ENCODE peak calls at places on chromosome 10, in four cellular contexts. N is EH; X is T-helper 22 cell; C is stimulated activated CD4-positive, alpha-beta T cell treated with anti-CD3 and anti-CD28 coated beads, Interleukin-12 subunit alpha, Interleukin-12 subunit beta, amount 100 ng/mL, for 48 hours. U is an unnamed sample.

GRCh38 chr10:74145133-74145532 is 5.5 kb downstream of the AP3M1 start:
- DNase-seq in N (peak; percentile 90), X (no peak), C (no peak), U (no peak)

GRCh38 chr10:98339790-98340189 is 71.8 kb upstream of the LOXL4 start:
- DNase-seq in N (no peak), X (no peak), C (no peak), U (no peak)

GRCh38 chr10:34576789-34577188 is 238.3 kb downstream of the PARD3 start:
- DNase-seq in N (peak; percentile 10), X (no peak), C (no peak), U (no peak)

GRCh38 chr10:61664985-61665384 is 2.3 kb downstream of the CABCOCO1 start:
- DNase-seq in N (no peak), X (no peak), C (no peak), U (no peak)

GRCh38 chr10:77602913-77603528 is 34.6 kb downstream of the KCNMA1 start:
- DNase-seq in N (peak; percentile 54), X (no peak), C (no peak), U (no peak)

GRCh38 chr10:521261-521660 is 168.2 kb downstream of the DIP2C start:
- DNase-seq in N (no peak), X (no peak), C (no peak), U (no peak)

GRCh38 chr10:101725296-101725695 is 30.3 kb upstream of the FBXW4 start:
- DNase-seq in N (no peak), X (no peak), C (no peak), U (no peak)

GRCh38 chr10:46992794-46993552 is 81.7 kb downstream of the PTPN20 start:
- DNase-seq in N (peak; percentile 51), X (no peak), C (no peak), U (peak; percentile 16)

GRCh38 chr10:132102071-132102716 is 36.4 kb downstream of the JAKMIP3 start:
- DNase-seq in N (no peak), X (no peak), C (no peak), U (no peak)

GRCh38 chr10:125370578-125370977 is 210.2 kb upstream of the CTBP2 start:
- DNase-seq in N (no peak), X (no peak), C (no peak), U (no peak)

GRCh38 chr10:70508912-70509366 is 30.4 kb downstream of the PALD1 start:
- DNase-seq in N (peak; percentile 42), X (no peak), C (no peak), U (peak; percentile 50)